ENCODE peak calls at places on chromosome 10, in seven cellular contexts. C, Q, W, Z, F, L and R are unnamed samples.

GRCh38 chr10:132175907-132176581 is 10.7 kb upstream of the DPYSL4 start:
- DNase-seq in Q (no peak), C (no peak), Z (no peak), W (no peak), F (no peak), L (no peak), R (no peak)

GRCh38 chr10:30374353-30374752 is 25.3 kb upstream of the MTPAP start:
- DNase-seq in Q (no peak), F (no peak), C (no peak), Z (no peak), L (no peak), W (no peak), R (no peak)

GRCh38 chr10:47112612-47113011 is 187.4 kb upstream of the GDF10 start:
- DNase-seq in F (no peak), Q (no peak), Z (no peak), W (no peak), C (peak), L (no peak), R (no peak)

GRCh38 chr10:131260452-131261211 is 50.9 kb downstream of the TCERG1L start:
- DNase-seq in C (no peak), W (no peak), F (no peak), L (no peak), Q (no peak), Z (no peak), R (no peak)

GRCh38 chr10:43208147-43209063 is 58.5 kb downstream of the RASGEF1A start:
- DNase-seq in Z (no peak), F (no peak), C (peak), W (no peak), Q (peak), L (no peak), R (no peak)

GRCh38 chr10:36778600-36778999 is 346.8 kb upstream of the ANKRD30A start:
- DNase-seq in C (no peak), Q (no peak), L (no peak), W (no peak), F (no peak), Z (no peak), R (no peak)

GRCh38 chr10:42754155-42755027 is 28.2 kb upstream of the BMS1 start:
- DNase-seq in F (no peak), Q (no peak), Z (no peak), L (no peak), C (no peak), W (no peak), R (no peak)

GRCh38 chr10:784759-785538 is 95.5 kb upstream of the DIP2C start:
- DNase-seq in W (peak), C (peak), L (no peak), Q (peak), Z (peak), F (peak), R (peak)

GRCh38 chr10:22258471-22258870 is 40.7 kb upstream of the EBLN1 start:
- DNase-seq in L (no peak), Z (no peak), C (no peak), F (no peak), W (no peak), Q (no peak), R (no peak)

GRCh38 chr10:21516270-21517131 is 9.0 kb downstream of the SKIDA1 start:
- DNase-seq in F (no peak), C (peak), Z (no peak), W (peak), Q (peak), L (peak), R (no peak)

GRCh38 chr10:5958077-5958476 is 19.3 kb downstream of the IL15RA start:
- DNase-seq in L (no peak), Q (no peak), F (no peak), C (no peak), Z (peak), W (no peak), R (no peak)

GRCh38 chr10:75432176-75432575 is 752 bp downstream of the LRMDA start:
- DNase-seq in Q (peak), F (no peak), L (no peak), Z (no peak), W (no peak), C (no peak), R (no peak)

GRCh38 chr10:95240811-95241210 is 46.8 kb downstream of the ACSM6 start:
- DNase-seq in Z (no peak), W (no peak), F (no peak), L (no peak), Q (no peak), C (no peak), R (no peak)

GRCh38 chr10:129442866-129443265 is 24.2 kb upstream of the MGMT start:
- DNase-seq in Z (no peak), W (no peak), C (no peak), Q (no peak), F (no peak), L (no peak), R (no peak)

GRCh38 chr10:84197643-84198042 is 3.3 kb downstream of the CDHR1 start:
- DNase-seq in W (no peak), Q (no peak), Z (no peak), L (no peak), F (no peak), C (no peak), R (no peak)

GRCh38 chr10:120705306-120705705 is 145.9 kb upstream of the WDR11 start:
- DNase-seq in Z (no peak), Q (no peak), W (no peak), L (no peak), F (no peak), C (no peak), R (no peak)

GRCh38 chr10:110901954-110902819 is 16.8 kb downstream of the BBIP1 start:
- DNase-seq in W (no peak), L (no peak), F (peak), C (no peak), Z (no peak), Q (no peak), R (no peak)

GRCh38 chr10:70364001-70364771 is 18.2 kb downstream of the LRRC20 start:
- DNase-seq in Z (peak), C (peak), F (peak), L (peak), W (peak), Q (peak), R (peak)